ENCODE peak calls at places on chromosomes 16 and 17, in four cellular contexts. F is K562, Q is A549, N is HepG2. L is an unnamed sample.

GRCh38 chr16:14354561-14355351 is 275.3 kb downstream of the PARN start:
- DNase-seq in F (no peak), Q (peak), N (no peak), L (no peak)

GRCh38 chr16:85912271-85912974 is 13.5 kb downstream of the IRF8 start:
- DNase-seq in F (no peak), Q (no peak), N (no peak), L (no peak)

GRCh38 chr17:76498886-76499667 is 2.1 kb downstream of the RHBDF2 start:
- DNase-seq in F (no peak), Q (no peak), N (peak), L (no peak)

GRCh38 chr17:36142230-36142629 is 34.2 kb downstream of the TBC1D3B start:
- DNase-seq in F (no peak), Q (no peak), N (no peak), L (no peak)

GRCh38 chr16:529012-529575 is 1.6 kb downstream of the CAPN15 start:
- DNase-seq in F (no peak), Q (no peak), N (no peak), L (no peak)

GRCh38 chr17:66684256-66684655 is 150.7 kb upstream of the CACNG5 start:
- DNase-seq in F (no peak), Q (no peak), N (no peak), L (no peak)

GRCh38 chr17:19270951-19271611 is 33.9 kb downstream of the EPN2 start:
- DNase-seq in F (peak), Q (no peak), N (no peak), L (no peak)

GRCh38 chr17:3535253-3535995 is 22.2 kb downstream of the TRPV3 start:
- DNase-seq in F (peak), Q (peak), N (no peak), L (peak)

GRCh38 chr17:17685775-17686291 is 4.6 kb downstream of the RAI1 start:
- DNase-seq in F (peak), Q (peak), N (no peak), L (no peak)

GRCh38 chr16:49855280-49855821 is 561 bp downstream of the ZNF423 start:
- DNase-seq in F (peak), Q (peak), N (no peak), L (peak)

GRCh38 chr16:29310852-29311314 is 95.6 kb downstream of the NPIPB11 start:
- DNase-seq in F (no peak), Q (no peak), N (peak), L (no peak)

GRCh38 chr17:17152385-17152784 is 53.7 kb downstream of the PLD6 start:
- DNase-seq in F (no peak), Q (no peak), N (no peak), L (no peak)

GRCh38 chr17:47781397-47781796 is 40.2 kb downstream of the OSBPL7 start:
- DNase-seq in F (no peak), Q (no peak), N (no peak), L (no peak)

GRCh38 chr16:27189335-27189972 is 13.9 kb upstream of the KDM8 start:
- DNase-seq in F (no peak), Q (no peak), N (no peak), L (peak)

GRCh38 chr16:73846292-73846849 is 450.2 kb upstream of the PSMD7 start:
- DNase-seq in F (no peak), Q (no peak), N (no peak), L (no peak)

GRCh38 chr16:54228325-54228724 is 58.3 kb downstream of the IRX3 start:
- DNase-seq in F (no peak), Q (no peak), N (no peak), L (no peak)

GRCh38 chr16:86575754-86576557 is 2.4 kb upstream of the FOXL1 start:
- DNase-seq in F (peak), Q (peak), N (peak), L (no peak)

GRCh38 chr16:9417898-9418297 is 326.5 kb downstream of the HAPSTR1 start:
- DNase-seq in F (no peak), Q (no peak), N (no peak), L (no peak)

GRCh38 chr17:18916816-18917496 is 35.0 kb upstream of the SLC5A10 start:
- DNase-seq in F (no peak), Q (no peak), N (no peak), L (no peak)

GRCh38 chr17:56594528-56595418 is 1.3 kb downstream of the NOG start:
- DNase-seq in F (no peak), Q (peak), N (no peak), L (peak)

GRCh38 chr17:66855204-66855603 is 20.3 kb downstream of the CACNG5 start:
- DNase-seq in F (peak), Q (no peak), N (no peak), L (peak)

GRCh38 chr17:49000943-49001342 is 3.8 kb downstream of the IGF2BP1 start:
- DNase-seq in F (no peak), Q (no peak), N (no peak), L (no peak)

GRCh38 chr17:19867654-19868395 is at the start of gene ULK2:
- DNase-seq in F (no peak), Q (peak), N (no peak), L (peak)

GRCh38 chr16:31090540-31090939 is 1.8 kb upstream of the PRSS53 start:
- DNase-seq in F (no peak), Q (no peak), N (no peak), L (no peak)

GRCh38 chr17:40121191-40121885 is 433 bp upstream of the MSL1 start:
- DNase-seq in F (peak), Q (peak), N (no peak), L (no peak)

GRCh38 chr16:82639666-82640336 is 13.0 kb downstream of the CDH13 start:
- DNase-seq in F (peak), Q (peak), N (peak), L (no peak)

GRCh38 chr16:9438991-9439390 is 347.5 kb downstream of the HAPSTR1 start:
- DNase-seq in F (no peak), Q (no peak), N (no peak), L (no peak)

GRCh38 chr16:57194512-57194911 is 8.4 kb downstream of the RSPRY1 start:
- DNase-seq in F (no peak), Q (peak), N (peak), L (no peak)

GRCh38 chr16:15650698-15651161 is 685 bp downstream of the NDE1 start:
- DNase-seq in F (peak), Q (no peak), N (no peak), L (no peak)

GRCh38 chr17:2295575-2295974 is 8.0 kb downstream of the SMG6 start:
- DNase-seq in F (no peak), Q (no peak), N (no peak), L (no peak)

GRCh38 chr17:81401727-81402529 is 6.7 kb downstream of the BAHCC1 start:
- DNase-seq in F (peak), Q (peak), N (no peak), L (no peak)

GRCh38 chr17:27808629-27809028 is 8.3 kb upstream of the NOS2 start:
- DNase-seq in F (no peak), Q (no peak), N (no peak), L (no peak)

GRCh38 chr16:74053310-74053709 is 243.3 kb upstream of the PSMD7 start:
- DNase-seq in F (no peak), Q (no peak), N (no peak), L (no peak)

GRCh38 chr16:77288222-77288621 is 89.0 kb downstream of the SYCE1L start:
- DNase-seq in F (no peak), Q (peak), N (no peak), L (no peak)
- TF ChIP-seq RNF2 in F (no peak), Q (no peak), N (no peak), L (no peak)

DNA sequence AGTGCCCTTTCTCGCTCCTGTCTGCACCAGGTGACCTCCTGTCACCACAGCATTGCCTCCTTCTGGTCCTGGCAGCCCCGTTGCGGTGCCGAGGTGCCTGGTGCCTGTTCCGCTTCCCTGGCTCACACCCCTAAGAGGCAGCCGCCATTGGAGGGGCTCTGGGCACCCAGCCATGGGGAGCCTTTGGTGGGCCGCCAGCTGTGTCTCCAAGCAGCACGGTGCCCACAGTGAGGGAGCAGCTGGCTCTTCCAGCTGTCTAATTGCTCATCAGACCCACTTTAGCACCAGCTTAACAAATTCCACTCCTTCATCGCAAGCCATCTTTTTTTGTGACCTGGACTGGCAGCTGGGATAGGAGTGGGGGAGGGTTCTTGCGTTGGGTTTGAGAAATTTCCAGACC is 276.1 kb downstream of the SNX29 start:
- DNase-seq in F (no peak), Q (no peak), N (no peak), L (no peak)
- TF ChIP-seq RNF2 in F (no peak), Q (no peak), N (no peak), L (no peak)

DNA sequence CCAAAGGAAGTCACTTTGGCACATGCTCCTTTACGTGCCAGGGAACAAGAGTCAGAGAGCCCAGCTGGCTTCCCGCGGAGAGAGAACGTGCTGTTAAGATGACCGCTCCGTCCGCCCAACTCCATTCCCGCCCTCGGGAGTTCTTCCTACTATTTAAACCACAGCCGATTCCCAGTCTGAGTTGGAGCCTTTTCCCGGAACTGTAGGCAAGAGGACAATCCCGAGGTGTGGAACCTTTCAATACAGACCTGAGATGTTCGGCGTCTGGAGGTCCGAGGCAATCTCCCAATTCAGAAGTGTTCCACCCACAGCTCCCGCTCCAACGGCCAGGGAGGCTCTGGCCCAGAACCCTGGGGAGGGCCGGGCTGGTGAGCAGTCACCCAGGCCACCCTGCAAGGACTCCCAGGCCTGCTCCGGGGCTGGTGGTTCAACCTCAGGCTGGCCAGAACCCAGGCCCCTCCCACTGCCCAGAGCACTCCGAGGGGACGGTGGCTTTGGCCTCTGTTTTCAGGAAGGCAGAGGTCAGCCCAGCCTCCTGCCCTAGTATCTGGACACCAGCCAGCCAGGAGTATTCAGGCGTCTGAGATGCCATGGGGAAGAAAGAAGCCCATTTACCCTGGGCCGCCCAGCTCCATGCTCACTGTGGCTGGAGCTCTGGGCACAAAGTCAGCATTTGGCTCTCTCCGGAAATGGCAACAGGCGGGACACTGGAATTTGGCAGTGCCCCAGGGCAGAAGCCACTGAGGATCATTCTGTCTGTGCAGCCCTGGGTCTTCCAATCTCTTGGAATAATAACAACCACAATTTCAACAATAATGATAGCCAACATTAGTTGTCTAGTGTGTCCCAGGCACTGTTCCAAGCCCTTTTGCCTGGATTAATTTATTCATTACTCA is 21.4 kb downstream of the EMP2 start:
- DNase-seq in F (no peak), Q (no peak), N (no peak), L (no peak)
- TF ChIP-seq RNF2 in F (no peak), Q (no peak), N (no peak), L (no peak)

GRCh38 chr17:73535746-73536145 is 108.5 kb downstream of the SDK2 start:
- DNase-seq in F (no peak), Q (no peak), N (no peak), L (no peak)

GRCh38 chr17:73534575-73534940 is 109.7 kb downstream of the SDK2 start:
- DNase-seq in F (no peak), Q (no peak), N (no peak), L (no peak)

GRCh38 chr17:73532441-73532901 is 111.8 kb downstream of the SDK2 start:
- DNase-seq in F (no peak), Q (no peak), N (no peak), L (no peak)

GRCh38 chr17:73533127-73533526 is 111.1 kb downstream of the SDK2 start:
- DNase-seq in F (no peak), Q (no peak), N (no peak), L (no peak)

GRCh38 chr17:73533801-73534574 is 110.3 kb downstream of the SDK2 start:
- DNase-seq in F (no peak), Q (no peak), N (no peak), L (no peak)
- TF ChIP-seq RNF2 in F (no peak), Q (no peak), N (no peak), L (no peak)

GRCh38 chr17:31572341-31572740 is 180.9 kb downstream of the RAB11FIP4 start:
- DNase-seq in F (no peak), Q (no peak), N (no peak), L (no peak)

GRCh38 chr17:31573047-31573446 is 181.6 kb downstream of the RAB11FIP4 start:
- DNase-seq in F (no peak), Q (no peak), N (no peak), L (no peak)

GRCh38 chr17:31573861-31574260 is 182.4 kb downstream of the RAB11FIP4 start:
- DNase-seq in F (no peak), Q (no peak), N (no peak), L (no peak)

GRCh38 chr17:31574458-31574857 is 183.0 kb downstream of the RAB11FIP4 start:
- DNase-seq in F (no peak), Q (no peak), N (no peak), L (no peak)

GRCh38 chr17:31575043-31575442 is 183.6 kb downstream of the RAB11FIP4 start:
- DNase-seq in F (no peak), Q (no peak), N (no peak), L (no peak)
- TF ChIP-seq RNF2 in F (no peak), Q (no peak), N (no peak), L (no peak)

GRCh38 chr17:73029021-73029420 is 63.5 kb downstream of the SLC39A11 start:
- DNase-seq in F (no peak), Q (no peak), N (no peak), L (no peak)

GRCh38 chr17:73030501-73030911 is 62.0 kb downstream of the SLC39A11 start:
- DNase-seq in F (no peak), Q (peak), N (peak), L (no peak)

GRCh38 chr17:73029941-73030340 is 62.5 kb downstream of the SLC39A11 start:
- DNase-seq in F (no peak), Q (no peak), N (no peak), L (no peak)

GRCh38 chr17:73027130-73027741 is 65.3 kb downstream of the SLC39A11 start:
- DNase-seq in F (no peak), Q (no peak), N (no peak), L (no peak)

DNA sequence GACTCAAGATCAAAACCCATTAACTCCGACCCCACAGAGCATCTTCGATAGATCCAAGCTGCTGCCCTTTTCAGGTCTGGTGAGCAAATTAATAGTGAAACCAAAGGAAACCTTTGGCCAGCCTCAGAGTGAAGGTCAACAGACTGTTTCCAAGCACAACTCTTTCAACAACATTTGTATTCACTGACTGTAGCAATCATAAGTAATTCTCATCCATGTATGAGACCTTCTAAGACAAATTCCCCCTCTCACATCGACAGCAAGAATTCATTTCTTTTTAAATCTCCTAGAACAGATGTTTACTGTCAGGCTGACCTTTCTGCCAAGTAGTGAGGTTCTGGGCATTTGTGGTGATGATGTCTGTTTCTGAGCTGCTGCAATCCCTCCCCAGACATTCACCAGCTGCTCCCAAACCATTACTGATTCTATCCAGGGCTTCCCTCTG is 64.2 kb downstream of the SLC39A11 start:
- DNase-seq in F (no peak), Q (no peak), N (no peak), L (no peak)
- TF ChIP-seq RNF2 in F (no peak), Q (no peak), N (no peak), L (no peak)

L was measured in H1.